ENCODE peak calls at places on chromosome 4, in five cellular contexts. U is epithelial cell of esophagus, S is HFF-Myc, E is cardiac fibroblast, A is lower leg skin. T is an unnamed sample.

GRCh38 chr4:57355066-57355465 is 244.9 kb upstream of the IGFBP7 start:
- DNase-seq in U (peak; percentile 8), E (no peak), A (no peak), S (no peak), T (no peak)

GRCh38 chr4:110087116-110087708 is 111.2 kb downstream of the ELOVL6 start:
- DNase-seq in E (peak; percentile 90), U (peak; percentile 76), S (peak; percentile 59), A (no peak), T (peak; percentile 91)

GRCh38 chr4:8188085-8188484 is 11.0 kb upstream of the SH3TC1 start:
- DNase-seq in S (no peak), U (peak; percentile 56), A (no peak), E (peak; percentile 41), T (no peak)

GRCh38 chr4:1246111-1246881 is 2.6 kb downstream of the CTBP1 start:
- DNase-seq in E (no peak), A (peak; percentile 86), U (peak; percentile 8), S (no peak), T (no peak)

GRCh38 chr4:107800058-107800457 is 24.7 kb upstream of the SGMS2 start:
- DNase-seq in E (no peak), U (no peak), S (no peak), A (no peak), T (no peak)

GRCh38 chr4:154010377-154010776 is 221.5 kb upstream of the SFRP2 start:
- DNase-seq in E (no peak), S (no peak), A (no peak), U (no peak), T (no peak)

GRCh38 chr4:25870081-25870480 is 7.3 kb upstream of the SEL1L3 start:
- DNase-seq in E (no peak), A (no peak), S (no peak), U (no peak), T (no peak)

GRCh38 chr4:115834441-115834840 is 721.0 kb upstream of the NDST4 start:
- DNase-seq in U (peak; percentile 82), A (no peak), S (no peak), E (no peak), T (no peak)

GRCh38 chr4:176193898-176194297 is 1.5 kb downstream of the SPATA4 start:
- DNase-seq in E (peak; percentile 92), U (peak; percentile 94), S (no peak), A (no peak), T (peak; percentile 35)

GRCh38 chr4:40238700-40239548 is 42.1 kb downstream of the RHOH start:
- DNase-seq in U (no peak), E (peak; percentile 13), S (no peak), A (no peak), T (peak; percentile 14)

GRCh38 chr4:184471872-184472539 is 2.3 kb downstream of the IRF2 start:
- DNase-seq in E (no peak), U (peak; percentile 19), A (no peak), S (no peak), T (peak; percentile 20)

GRCh38 chr4:10386044-10386443 is 71.2 kb downstream of the ZNF518B start:
- DNase-seq in S (no peak), U (no peak), E (no peak), A (no peak), T (no peak)

GRCh38 chr4:98516042-98516440 is 142.4 kb downstream of the TSPAN5 start:
- DNase-seq in U (peak; percentile 73), S (peak; percentile 69), A (no peak), E (peak; percentile 93), T (peak; percentile 88)

GRCh38 chr4:62209757-62210156 is 1009.6 kb downstream of the ADGRL3 start:
- DNase-seq in A (no peak), E (no peak), U (no peak), S (no peak), T (no peak)

GRCh38 chr4:185359767-185360446 is 35.8 kb downstream of the LRP2BP start:
- DNase-seq in E (peak; percentile 75), S (no peak), U (peak; percentile 23), A (no peak), T (peak; percentile 50)

GRCh38 chr4:3209551-3210325 is 39.2 kb upstream of the MSANTD1 start:
- DNase-seq in E (no peak), S (no peak), U (no peak), A (peak; percentile 71), T (no peak)

GRCh38 chr4:187922274-187922673 is 73.3 kb upstream of the ZFP42 start:
- DNase-seq in U (no peak), A (no peak), E (peak; percentile 5), S (no peak), T (no peak)

GRCh38 chr4:106691749-106692148 is 323.2 kb upstream of the GIMD1 start:
- DNase-seq in E (peak; percentile 43), U (no peak), A (no peak), S (no peak), T (peak; percentile 22)

GRCh38 chr4:84710520-84710919 is 127.6 kb downstream of the CDS1 start:
- DNase-seq in A (no peak), E (no peak), S (no peak), U (no peak), T (no peak)

GRCh38 chr4:139042981-139043460 is 27.4 kb downstream of the NOCT start:
- DNase-seq in E (no peak), A (no peak), S (peak; percentile 19), U (no peak), T (no peak)

GRCh38 chr4:8176547-8177399 is 18.2 kb upstream of the ABLIM2 start:
- DNase-seq in E (peak; percentile 74), U (peak; percentile 64), A (no peak), S (no peak), T (peak; percentile 76)

GRCh38 chr4:20078644-20079043 is 173.1 kb upstream of the SLIT2 start:
- DNase-seq in U (no peak), E (no peak), S (no peak), A (no peak), T (no peak)

GRCh38 chr4:188879598-188879997 is 740.4 kb downstream of the TRIML1 start:
- DNase-seq in S (no peak), E (no peak), A (no peak), U (no peak), T (no peak)

GRCh38 chr4:126898815-126899214 is 733.9 kb upstream of the INTU start:
- DNase-seq in A (no peak), S (no peak), E (no peak), U (no peak), T (no peak)

GRCh38 chr4:174154455-174154854 is 129.0 kb downstream of the FBXO8 start:
- DNase-seq in U (peak; percentile 65), E (peak; percentile 86), A (no peak), S (no peak), T (peak; percentile 74)

GRCh38 chr4:113574636-113575103 is 186.9 kb downstream of the CAMK2D start:
- DNase-seq in A (no peak), U (peak; percentile 43), E (peak; percentile 82), S (peak; percentile 66), T (peak; percentile 85)

GRCh38 chr4:188714907-188715306 is 575.7 kb downstream of the TRIML1 start:
- DNase-seq in A (no peak), U (peak; percentile 4), E (peak; percentile 81), S (no peak), T (peak; percentile 2)

DNA sequence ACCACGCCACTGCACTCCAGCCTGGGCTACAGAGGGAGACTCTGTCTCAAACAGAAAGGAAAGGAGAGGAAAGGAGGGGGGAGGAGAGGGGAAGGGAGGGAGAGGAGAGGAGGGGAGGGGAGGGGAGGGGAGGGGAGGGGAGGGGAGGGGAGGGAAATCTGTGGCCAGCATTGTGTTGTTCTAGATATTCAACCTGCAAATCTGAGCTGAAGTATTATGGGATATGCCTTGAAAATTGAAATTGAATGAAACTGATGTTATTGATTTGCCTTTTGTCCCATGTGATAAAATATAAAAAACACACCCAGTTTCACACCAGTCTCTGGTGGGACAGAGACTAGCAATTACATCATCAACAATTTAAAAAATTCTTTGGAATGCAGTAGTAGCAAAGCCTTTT is 1.5 kb downstream of the SMIM31 start:
- DNase-seq in A (no peak), U (no peak), S (no peak), E (no peak), T (no peak)
- H3K4me3 ChIP-seq in A (no peak overlapping the region), U (no peak overlapping the region), S (no peak overlapping the region), E (no peak overlapping the region), T (no peak overlapping the region)

GRCh38 chr4:156971623-156972369 is at the start of gene PDGFC:
- DNase-seq in A (peak; percentile 95), S (no peak), U (peak; percentile 52), E (peak; percentile 74), T (peak; percentile 66)
- TF ChIP-seq CTCF in A (no peak), S (peak; percentile 39), U (peak; percentile 37), E (peak; percentile 38), T (peak; percentile 33)

GRCh38 chr4:145890689-145891088 is 47.9 kb downstream of the ZNF827 start:
- DNase-seq in U (no peak), A (no peak), E (no peak), S (no peak), T (no peak)
- H3K4me3 ChIP-seq in U (no peak overlapping the region), A (no peak overlapping the region), E (no peak overlapping the region), S (no peak overlapping the region), T (no peak overlapping the region)

DNA sequence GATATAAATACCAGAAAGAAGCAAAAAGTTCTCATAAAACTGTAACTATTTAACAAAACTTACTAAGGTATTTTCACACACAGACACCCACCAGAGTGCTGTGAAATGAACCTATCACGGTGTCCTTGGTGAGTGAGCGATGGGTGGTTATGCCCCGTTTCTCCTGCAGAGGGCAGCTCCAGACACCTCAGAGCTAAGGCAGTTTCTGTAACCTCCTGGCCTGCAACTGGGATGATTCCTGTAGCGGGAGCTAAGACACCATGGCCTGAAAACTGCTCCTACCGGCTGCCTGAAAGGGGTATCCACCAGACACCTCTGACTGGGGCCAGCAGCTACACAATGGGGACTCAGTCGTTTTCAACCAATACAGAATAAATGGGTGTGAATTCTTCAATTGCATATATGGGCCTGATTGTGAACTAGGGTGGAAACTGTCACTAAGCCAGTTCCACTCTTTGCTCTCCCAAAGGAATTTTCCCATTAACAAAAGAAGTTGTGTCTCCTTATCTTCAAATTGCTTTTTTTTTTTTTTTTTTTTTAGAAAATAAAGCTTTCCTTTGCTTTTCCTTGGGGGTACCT is 2375.8 kb upstream of the TENM3 start:
- DNase-seq in A (no peak), E (peak; percentile 16), U (peak; percentile 71), S (no peak), T (no peak)
- TF ChIP-seq CTCF in A (no peak), E (peak; percentile 47), U (peak; percentile 81), S (peak; percentile 32), T (peak; percentile 14)

T was measured in fibroblast of pulmonary artery.